ENCODE peak calls at places on chromosomes 6 and 20, in five cellular contexts. B is esophagus squamous epithelium; R is endodermal cell; M is CD4-positive, alpha-beta T cell; L is PC-9. S is an unnamed sample.

GRCh38 chr20:4490595-4491280 is 231.0 kb upstream of the PRND start:
- DNase-seq in B (no peak), L (no peak), R (no peak), M (no peak), S (no peak)

GRCh38 chr6:26554669-26555504 is 16.7 kb downstream of the HMGN4 start:
- DNase-seq in L (peak), M (peak), R (peak), B (no peak), S (no peak)

GRCh38 chr6:34546551-34547321 is 9.4 kb downstream of the SPDEF start:
- DNase-seq in R (no peak), B (no peak), L (peak), M (no peak), S (no peak)

GRCh38 chr6:105994522-105995402 is 91.4 kb upstream of the PRDM1 start:
- DNase-seq in B (no peak), M (peak), L (no peak), R (peak), S (peak)

GRCh38 chr20:44765647-44766367 is 20.1 kb downstream of the KCNK15 start:
- DNase-seq in M (no peak), R (no peak), B (no peak), L (peak), S (no peak)

GRCh38 chr20:3374296-3374695 is 33.2 kb downstream of the DNAAF9 start:
- DNase-seq in B (no peak), M (no peak), R (no peak), L (no peak), S (no peak)

GRCh38 chr6:408148-408547 is 16.6 kb downstream of the IRF4 start:
- DNase-seq in M (no peak), L (no peak), B (no peak), R (no peak), S (no peak)

GRCh38 chr6:89180971-89181370 is 35.1 kb downstream of the PM20D2 start:
- DNase-seq in M (no peak), B (no peak), L (no peak), R (no peak), S (no peak)

GRCh38 chr20:54173653-54174451 is at the start of gene CYP24A1:
- DNase-seq in M (no peak), L (no peak), R (peak), B (no peak), S (no peak)

GRCh38 chr6:34457392-34457746 is 8.5 kb upstream of the PACSIN1 start:
- DNase-seq in B (no peak), M (no peak), R (no peak), L (no peak), S (no peak)

GRCh38 chr20:25221592-25222460 is 26.1 kb upstream of the PYGB start:
- DNase-seq in M (no peak), R (peak), B (no peak), L (no peak), S (no peak)

GRCh38 chr20:31819083-31819784 is at the start of gene MYLK2:
- DNase-seq in R (no peak), M (no peak), L (no peak), B (no peak), S (no peak)

GRCh38 chr6:81939774-81940165 is 187.3 kb upstream of the TENT5A start:
- DNase-seq in B (no peak), L (no peak), R (no peak), M (no peak), S (no peak)

GRCh38 chr6:138970856-138971425 is 17.1 kb downstream of the REPS1 start:
- DNase-seq in B (no peak), L (no peak), R (no peak), M (no peak), S (peak)

GRCh38 chr6:44468835-44469234 is 81.3 kb downstream of the CDC5L start:
- DNase-seq in B (no peak), R (no peak), L (no peak), M (no peak), S (no peak)

GRCh38 chr6:139592011-139592410 is 217.6 kb upstream of the CITED2 start:
- DNase-seq in B (no peak), M (no peak), L (no peak), R (no peak), S (no peak)

GRCh38 chr6:18241208-18241836 is 23.0 kb downstream of the DEK start:
- DNase-seq in B (no peak), M (no peak), L (peak), R (no peak), S (no peak)

DNA sequence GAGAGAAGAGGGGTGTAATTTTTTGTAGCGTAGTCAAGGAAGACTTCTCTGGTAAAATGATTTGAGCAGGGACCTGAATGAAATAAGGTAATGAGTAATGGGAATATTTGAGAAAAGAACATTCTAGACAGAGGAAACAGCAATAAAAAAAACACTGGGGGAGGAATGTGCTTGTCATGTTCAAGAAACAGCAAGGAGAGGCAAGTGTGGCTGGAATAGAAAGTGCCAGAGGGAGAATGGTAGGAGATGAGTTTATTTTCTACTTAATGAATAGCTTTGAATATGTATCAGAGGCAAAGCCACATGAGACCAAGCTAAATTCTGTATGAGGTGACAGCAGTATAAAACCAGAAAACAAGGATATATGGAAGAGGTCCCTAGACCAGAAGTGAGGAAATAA is 170.1 kb downstream of the CDKAL1 start:
- DNase-seq in R (no peak), M (no peak), B (no peak), L (no peak), S (no peak)
- H3K27ac ChIP-seq in R (no peak), M (no peak), B (no peak), L (no peak), S (no peak)

DNA sequence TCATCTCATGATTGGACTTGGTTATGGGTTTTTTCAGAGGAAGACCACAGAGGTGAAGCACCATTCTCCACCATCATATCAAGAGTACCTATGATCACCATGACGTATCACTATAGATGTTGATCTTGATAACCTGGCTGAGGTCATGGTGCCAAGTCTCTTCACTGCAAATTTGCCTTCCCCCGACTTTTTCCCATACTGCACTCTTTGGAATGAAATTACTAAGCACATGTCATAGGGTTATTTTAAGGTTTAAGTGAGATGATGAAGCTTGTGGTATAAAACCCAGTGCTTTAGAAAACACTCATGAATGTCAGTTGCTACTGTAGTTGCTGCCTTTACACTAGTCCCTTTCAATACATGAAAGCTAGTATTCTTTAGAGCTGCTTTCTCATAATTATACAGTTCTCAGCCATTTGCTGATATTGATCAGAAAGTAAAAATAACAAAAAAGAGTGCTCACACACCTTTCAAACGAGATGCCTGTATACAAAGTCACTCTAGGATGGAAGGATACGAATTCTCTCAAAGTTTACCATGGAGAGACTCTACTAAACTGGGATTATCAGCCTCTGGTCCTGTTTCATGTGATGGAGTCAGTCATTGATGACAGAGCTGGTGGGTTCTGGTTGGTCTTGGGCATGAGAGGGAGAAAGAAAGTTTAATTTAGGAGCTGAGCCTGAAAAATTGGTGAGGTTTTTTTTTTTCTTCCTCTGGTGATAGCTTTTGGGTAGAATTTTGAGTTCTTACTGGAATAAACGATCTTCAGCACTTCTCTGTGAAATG is 228.1 kb downstream of the PRL start:
- DNase-seq in R (no peak), M (no peak), B (no peak), L (no peak), S (no peak)
- TF ChIP-seq CTCF in R (no peak), M (no peak), B (no peak), L (no peak), S (no peak)

GRCh38 chr6:113558966-113559365 is 298.2 kb upstream of the MARCKS start:
- DNase-seq in B (no peak), M (no peak), L (peak), R (no peak), S (no peak)
- H3K27ac ChIP-seq in B (no peak), M (no peak), L (peak), R (no peak), S (no peak)

GRCh38 chr6:107459283-107460073 is at the start of gene PDSS2:
- DNase-seq in L (peak), R (peak), M (peak), B (peak), S (peak)
- TF ChIP-seq CTCF in L (peak), R (peak), M (no peak), B (peak), S (peak)

GRCh38 chr20:57004416-57004815 is 262.0 kb downstream of the BMP7 start:
- DNase-seq in M (no peak), B (no peak), R (no peak), L (no peak), S (no peak)

GRCh38 chr20:57005146-57005933 is 261.1 kb downstream of the BMP7 start:
- DNase-seq in R (no peak), M (no peak), L (no peak), B (no peak), S (no peak)

GRCh38 chr20:57001126-57001767 is 265.2 kb downstream of the BMP7 start:
- DNase-seq in M (no peak), B (no peak), L (no peak), R (no peak), S (no peak)

GRCh38 chr20:57002066-57002570 is 264.3 kb downstream of the BMP7 start:
- DNase-seq in B (no peak), M (no peak), L (no peak), R (no peak), S (no peak)

DNA sequence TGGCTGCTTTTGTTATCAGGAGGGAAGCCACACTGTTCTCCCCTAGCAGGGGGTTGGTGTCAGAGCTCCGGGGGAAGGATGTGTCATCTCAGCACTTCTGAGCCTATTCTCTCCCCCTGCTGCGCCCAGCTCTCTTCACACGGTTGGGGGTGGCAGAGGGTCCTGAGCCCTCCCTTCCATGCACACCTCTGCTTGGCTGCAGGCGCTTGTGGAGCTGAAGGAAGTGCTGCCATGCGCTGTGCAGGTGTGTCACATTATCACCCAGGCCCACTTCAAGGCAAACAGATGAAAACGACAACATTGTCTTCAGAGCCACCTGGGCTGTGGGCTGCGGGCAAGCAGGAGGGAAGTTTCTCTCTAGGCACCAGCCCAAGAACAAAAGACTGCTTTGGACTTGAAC is 263.4 kb downstream of the BMP7 start:
- DNase-seq in M (no peak), B (no peak), L (no peak), R (peak), S (no peak)
- H3K27ac ChIP-seq in M (no peak), B (no peak), L (no peak), R (peak), S (no peak)

GRCh38 chr20:51772236-51772635 is 4.0 kb upstream of the ATP9A start:
- DNase-seq in R (no peak), L (no peak), M (no peak), B (no peak), S (no peak)

GRCh38 chr20:51767018-51767866 is 948 bp downstream of the ATP9A start:
- DNase-seq in R (peak), L (peak), M (peak), B (no peak), S (peak)

GRCh38 chr20:51767867-51768758 is at the start of gene ATP9A:
- DNase-seq in B (no peak), L (no peak), R (peak), M (no peak), S (no peak)

GRCh38 chr20:51769941-51770615 is 1.9 kb upstream of the ATP9A start:
- DNase-seq in R (no peak), M (no peak), B (no peak), L (no peak), S (no peak)

GRCh38 chr20:51768759-51769517 is 748 bp upstream of the ATP9A start:
- DNase-seq in R (no peak), L (no peak), B (no peak), M (no peak), S (no peak)
- TF ChIP-seq CTCF in R (peak), L (no peak), B (no peak), M (no peak), S (no peak)

GRCh38 chr20:62888406-62888805 is 26.8 kb upstream of the TCFL5 start:
- DNase-seq in B (no peak), L (no peak), R (no peak), M (no peak), S (no peak)

GRCh38 chr20:62886709-62887058 is 25.1 kb upstream of the TCFL5 start:
- DNase-seq in M (no peak), L (no peak), R (no peak), B (no peak), S (no peak)

GRCh38 chr20:62887860-62888239 is 26.2 kb upstream of the TCFL5 start:
- DNase-seq in R (no peak), L (no peak), B (no peak), M (no peak), S (no peak)

GRCh38 chr20:62885808-62886708 is 24.4 kb upstream of the TCFL5 start:
- DNase-seq in B (no peak), L (no peak), R (no peak), M (no peak), S (no peak)

GRCh38 chr20:62887147-62887859 is 25.7 kb upstream of the TCFL5 start:
- DNase-seq in B (no peak), L (no peak), M (peak), R (no peak), S (no peak)
- H3K27ac ChIP-seq in B (no peak), L (no peak), M (no peak), R (no peak), S (no peak)

GRCh38 chr6:110039996-110040383 is 61.9 kb downstream of the GPR6 start:
- DNase-seq in B (no peak), L (no peak), R (peak), M (peak), S (no peak)
- TF ChIP-seq CTCF in B (peak), L (no peak), R (peak), M (peak), S (no peak)

DNA sequence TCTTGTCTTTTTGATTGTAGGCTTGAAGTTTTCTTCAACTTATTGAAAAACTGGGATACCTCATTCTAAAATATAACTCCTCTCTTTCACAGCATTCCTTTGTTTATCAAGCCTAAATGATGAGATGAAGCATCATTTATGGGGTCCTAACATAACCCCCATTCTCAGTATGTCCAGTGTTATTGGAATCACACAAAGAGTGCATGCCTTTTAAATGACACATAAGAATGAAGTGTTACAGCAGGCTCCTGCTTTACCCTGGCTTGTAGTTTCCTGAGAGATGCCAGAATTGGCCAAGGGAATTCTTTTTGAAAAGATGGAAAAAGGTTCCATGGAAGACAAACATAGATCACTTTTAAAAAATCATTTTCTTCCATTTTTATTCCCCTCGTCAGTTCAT is 502.4 kb downstream of the BCKDHB start:
- DNase-seq in R (no peak), M (no peak), B (no peak), L (no peak), S (no peak)
- H3K27ac ChIP-seq in R (no peak), M (no peak), B (no peak), L (no peak), S (peak)